ENCODE peak calls at places on chromosome 11, in four cellular contexts. G is HepG2, D is GM12878, J is H1. E is an unnamed sample.

GRCh38 chr11:17257200-17257599 is 19.3 kb upstream of the NUCB2 start:
- DNase-seq in G (no peak), D (no peak), J (no peak), E (no peak)

GRCh38 chr11:75259711-75260110 is 19.1 kb downstream of the TPBGL start:
- DNase-seq in G (no peak), D (no peak), J (no peak), E (no peak)

GRCh38 chr11:8086001-8086479 is 5.0 kb downstream of the TUB start:
- DNase-seq in G (no peak), D (no peak), J (no peak), E (no peak)

GRCh38 chr11:6746086-6746618 is 25.6 kb downstream of the OR2AG2 start:
- DNase-seq in G (no peak), D (peak), J (no peak), E (no peak)

GRCh38 chr11:27481992-27482391 is 9.4 kb upstream of the LGR4 start:
- DNase-seq in G (no peak), D (no peak), J (no peak), E (no peak)

GRCh38 chr11:130634981-130635473 is 186.6 kb downstream of the ADAMTS15 start:
- DNase-seq in G (peak), D (no peak), J (no peak), E (no peak)

GRCh38 chr11:63872833-63873201 is 33.9 kb downstream of the MARK2 start:
- DNase-seq in G (no peak), D (no peak), J (no peak), E (peak)

GRCh38 chr11:18836415-18836814 is 44.8 kb upstream of the PTPN5 start:
- DNase-seq in G (no peak), D (no peak), J (no peak), E (peak)

GRCh38 chr11:11493698-11494097 is 128.1 kb downstream of the GALNT18 start:
- DNase-seq in G (no peak), D (no peak), J (no peak), E (no peak)

GRCh38 chr11:19498986-19499669 is 213.5 kb upstream of the NAV2 start:
- DNase-seq in G (no peak), D (no peak), J (no peak), E (no peak)

GRCh38 chr11:17148536-17148935 is 59.2 kb downstream of the PIK3C2A start:
- DNase-seq in G (no peak), D (no peak), J (no peak), E (no peak)

GRCh38 chr11:64558065-64558745 is 32.8 kb upstream of the SLC22A12 start:
- DNase-seq in G (no peak), D (no peak), J (no peak), E (no peak)

GRCh38 chr11:93611836-93612677 is 49.4 kb upstream of the CEP295 start:
- DNase-seq in G (no peak), D (no peak), J (no peak), E (no peak)

GRCh38 chr11:9550209-9550628 is 23.3 kb upstream of the WEE1 start:
- DNase-seq in G (no peak), D (no peak), J (peak), E (no peak)

GRCh38 chr11:19253149-19253540 is 12.4 kb upstream of the E2F8 start:
- DNase-seq in G (no peak), D (no peak), J (no peak), E (no peak)

GRCh38 chr11:35852056-35852455 is 91.8 kb upstream of the LDLRAD3 start:
- DNase-seq in G (no peak), D (no peak), J (no peak), E (no peak)

GRCh38 chr11:78441956-78442355 is 24.3 kb upstream of the GAB2 start:
- DNase-seq in G (no peak), D (no peak), J (no peak), E (no peak)

GRCh38 chr11:117588166-117588810 is 208.7 kb downstream of the DSCAML1 start:
- DNase-seq in G (no peak), D (no peak), J (no peak), E (no peak)

GRCh38 chr11:86575208-86575855 is 97.1 kb downstream of the ME3 start:
- DNase-seq in G (no peak), D (no peak), J (no peak), E (no peak)

GRCh38 chr11:16193897-16194381 is 162.4 kb downstream of the SOX6 start:
- DNase-seq in G (peak), D (no peak), J (no peak), E (no peak)

GRCh38 chr11:70729949-70730348 is 331.6 kb downstream of the CTTN start:
- DNase-seq in G (no peak), D (no peak), J (no peak), E (no peak)

GRCh38 chr11:95715777-95716241 is 73.8 kb downstream of the FAM76B start:
- DNase-seq in G (peak), D (peak), J (no peak), E (no peak)

GRCh38 chr11:7417328-7417727 is 68.0 kb upstream of the OLFML1 start:
- DNase-seq in G (no peak), D (no peak), J (no peak), E (no peak)

GRCh38 chr11:134915881-134916280 is 503.8 kb upstream of the B3GAT1 start:
- DNase-seq in G (no peak), D (no peak), J (no peak), E (no peak)
- TF ChIP-seq JUND in G (no peak), D (no peak), J (no peak), E (no peak)

GRCh38 chr11:69367211-69367964 is 73.4 kb downstream of the MYEOV start:
- DNase-seq in G (no peak), D (no peak), J (peak), E (no peak)
- TF ChIP-seq JUND in G (no peak), D (no peak), J (no peak), E (no peak)

GRCh38 chr11:13997881-13998280 is 35.4 kb downstream of the SPON1 start:
- DNase-seq in G (no peak), D (no peak), J (no peak), E (no peak)

DNA sequence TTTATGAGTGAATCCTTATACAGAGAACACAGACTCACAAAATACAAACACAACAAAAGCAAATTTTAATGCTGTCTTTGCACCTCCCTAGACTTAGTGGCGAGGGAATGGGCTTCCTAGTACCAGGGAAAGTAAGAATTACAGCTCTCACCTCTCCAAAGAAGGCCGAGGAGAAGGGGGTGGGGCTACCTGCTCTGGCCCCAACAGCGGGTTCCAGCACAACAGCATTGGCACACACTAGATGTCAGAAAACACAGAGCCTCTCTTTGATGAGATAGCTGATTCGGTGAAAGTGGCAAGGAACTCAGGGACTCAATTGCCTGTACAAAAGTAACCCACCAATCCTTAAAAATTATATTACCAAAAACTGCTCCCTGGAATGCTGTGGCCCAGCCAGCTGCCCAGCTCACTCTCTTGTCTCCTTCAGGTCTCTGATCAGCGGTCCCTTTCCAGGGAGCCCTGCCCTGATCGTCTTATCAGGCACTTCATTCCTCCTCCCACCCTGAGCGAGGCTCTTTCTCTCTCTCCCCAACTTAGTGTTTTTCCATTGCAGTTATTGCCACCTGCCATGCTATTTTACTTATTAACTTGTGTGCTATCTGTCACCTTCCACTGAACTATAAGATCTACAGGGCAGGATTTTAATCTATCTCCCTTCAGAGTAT is 30.7 kb downstream of the SPON1 start:
- DNase-seq in G (no peak), D (no peak), J (no peak), E (no peak)
- TF ChIP-seq JUND in G (no peak), D (no peak), J (no peak), E (no peak)

GRCh38 chr11:1330473-1330872 is 21.0 kb upstream of the TOLLIP start:
- DNase-seq in G (no peak), D (no peak), J (no peak), E (no peak)
- TF ChIP-seq JUND in G (no peak), D (no peak), J (no peak), E (no peak)

DNA sequence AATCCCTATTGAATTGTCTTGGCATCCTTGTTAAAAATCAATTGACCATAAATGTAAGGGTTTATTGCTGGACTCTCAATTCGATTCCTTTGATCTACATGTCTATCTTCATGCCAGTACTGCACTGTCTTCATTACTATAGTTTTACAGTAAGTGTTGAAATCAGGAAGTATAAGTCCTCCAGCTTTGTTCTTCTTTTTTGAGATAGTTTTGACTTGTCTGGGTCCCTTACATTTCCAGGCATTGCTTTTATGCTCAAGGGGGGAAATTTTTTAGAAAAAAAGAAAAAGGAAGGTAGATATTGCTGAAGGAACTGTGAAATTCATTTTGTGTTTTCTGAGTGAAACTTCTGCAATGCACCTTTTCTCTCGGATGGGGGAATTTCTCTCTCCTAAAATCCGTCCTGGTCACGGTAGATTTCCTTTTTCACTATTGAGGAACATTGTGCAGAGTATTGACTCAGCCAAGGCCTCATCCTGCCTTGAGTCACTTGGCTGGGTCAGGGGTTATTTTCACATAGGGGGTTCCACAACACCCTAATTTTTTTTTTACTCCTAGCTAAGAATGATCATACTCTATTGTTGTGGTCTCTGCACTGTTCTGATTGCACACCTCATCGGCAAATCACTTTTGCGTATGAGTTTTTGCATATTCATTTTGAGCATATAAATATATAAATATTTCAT is 2.8 kb upstream of the ACER3 start:
- DNase-seq in G (no peak), D (no peak), J (no peak), E (no peak)
- TF ChIP-seq JUND in G (no peak), D (no peak), J (no peak), E (no peak)

DNA sequence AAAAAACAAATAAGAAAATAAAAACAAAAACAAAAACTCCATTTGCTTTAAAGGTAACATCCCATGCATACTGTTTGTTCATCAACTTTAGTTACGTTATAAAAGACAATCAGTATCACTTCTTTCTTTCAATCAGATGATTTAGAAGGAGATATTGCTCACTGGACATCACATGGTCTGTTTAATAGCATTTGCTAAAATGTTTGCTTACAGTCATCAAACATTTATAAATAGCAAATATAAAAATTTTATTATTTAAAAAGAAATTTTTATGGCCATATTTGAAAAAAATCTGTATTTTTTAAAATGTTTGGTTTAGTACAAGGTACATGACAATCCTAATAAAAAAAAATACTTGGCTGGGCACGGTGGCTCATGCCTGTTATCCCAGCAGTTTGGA is 22.6 kb downstream of the MMP26 start:
- DNase-seq in G (no peak), D (no peak), J (no peak), E (no peak)
- TF ChIP-seq JUND in G (no peak), D (no peak), J (no peak), E (no peak)

DNA sequence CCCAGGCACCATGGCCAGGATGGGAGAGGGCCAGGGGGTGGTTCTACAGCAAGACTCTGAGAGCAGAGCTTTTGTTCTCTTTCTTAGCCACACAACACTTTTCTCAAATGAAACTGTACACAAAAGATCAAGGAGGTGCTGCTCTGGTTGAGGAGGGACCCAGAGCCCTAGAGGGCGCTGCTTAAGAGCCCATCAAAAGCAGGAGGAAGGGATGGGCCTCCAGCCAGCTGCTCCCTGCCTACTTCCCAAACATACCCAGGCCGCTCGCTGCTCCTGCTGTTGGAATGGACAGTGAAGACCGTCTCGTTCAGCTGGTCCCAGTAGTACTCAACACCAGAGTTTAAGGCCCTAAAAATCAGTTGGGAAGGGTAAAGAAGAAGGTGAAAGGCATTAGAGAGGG is 18.4 kb upstream of the CHRM4 start:
- DNase-seq in G (no peak), D (no peak), J (peak), E (no peak)
- TF ChIP-seq JUND in G (no peak), D (no peak), J (no peak), E (no peak)